ENCODE peak calls at places on chromosomes 7 and 10, in ten cellular contexts. W, M, R, O, X, Q, N, L, D and C are unnamed samples.
A peak's percentile ranks its signal among the peaks of the same experiment; 100 is the strongest.

GRCh38 chr10:343231-344215 is 208.3 kb downstream of the ZMYND11 start:
- DNase-seq in L (no peak), Q (no peak), D (no peak), W (peak; percentile 65), M (no peak), R (no peak), N (no peak), O (no peak), X (no peak), C (no peak)

GRCh38 chr10:80452688-80453391 is 1.3 kb upstream of the TSPAN14 start:
- DNase-seq in D (no peak), O (no peak), W (no peak), Q (no peak), L (no peak), M (no peak), R (no peak), X (no peak), N (peak; percentile 84), C (no peak)

GRCh38 chr10:6580279-6581029 is 378 bp upstream of the PRKCQ start:
- DNase-seq in L (peak; percentile 72), X (peak; percentile 75), O (no peak), R (peak; percentile 10), Q (peak; percentile 22), N (peak; percentile 23), W (peak; percentile 88), D (peak; percentile 87), M (peak; percentile 94), C (peak; percentile 68)

GRCh38 chr7:70303780-70304179 is 705.5 kb downstream of the AUTS2 start:
- DNase-seq in Q (no peak), O (no peak), R (no peak), D (no peak), X (no peak), W (no peak), N (no peak), M (no peak), L (no peak), C (peak; percentile 15)

GRCh38 chr7:33726582-33726981 is 178.8 kb upstream of the BMPER start:
- DNase-seq in N (peak; percentile 34), O (no peak), W (no peak), M (no peak), D (no peak), X (no peak), R (no peak), Q (no peak), L (peak; percentile 40), C (no peak)

GRCh38 chr10:131464789-131465188 is 153.3 kb upstream of the TCERG1L start:
- DNase-seq in X (no peak), D (no peak), W (no peak), L (no peak), O (no peak), M (no peak), Q (no peak), N (no peak), R (no peak), C (no peak)

GRCh38 chr10:21827308-21827707 is 176.2 kb downstream of the DNAJC1 start:
- DNase-seq in O (no peak), L (no peak), W (no peak), X (no peak), D (no peak), Q (no peak), N (no peak), M (no peak), R (no peak), C (no peak)

GRCh38 chr7:110358028-110358427 is 732.9 kb upstream of the LRRN3 start:
- DNase-seq in X (no peak), M (no peak), W (no peak), R (peak; percentile 32), N (peak; percentile 82), L (no peak), D (peak; percentile 50), Q (no peak), O (no peak), C (no peak)

GRCh38 chr7:20409961-20410360 is 79.3 kb downstream of the ITGB8 start:
- DNase-seq in D (no peak), Q (no peak), W (no peak), X (no peak), R (no peak), M (no peak), L (no peak), O (no peak), N (peak; percentile 22), C (no peak)

GRCh38 chr7:20404371-20404770 is 73.7 kb downstream of the ITGB8 start:
- DNase-seq in M (no peak), D (no peak), W (no peak), O (no peak), N (no peak), R (no peak), X (no peak), L (no peak), Q (no peak), C (no peak)

GRCh38 chr7:20408467-20408826 is 77.7 kb downstream of the ITGB8 start:
- DNase-seq in L (peak; percentile 85), Q (no peak), W (no peak), N (peak; percentile 70), M (no peak), X (no peak), O (no peak), R (no peak), D (peak; percentile 63), C (no peak)

GRCh38 chr7:20412023-20412422 is 81.3 kb downstream of the ITGB8 start:
- DNase-seq in O (no peak), L (no peak), X (no peak), M (no peak), D (no peak), R (no peak), N (no peak), Q (no peak), W (no peak), C (no peak)

DNA sequence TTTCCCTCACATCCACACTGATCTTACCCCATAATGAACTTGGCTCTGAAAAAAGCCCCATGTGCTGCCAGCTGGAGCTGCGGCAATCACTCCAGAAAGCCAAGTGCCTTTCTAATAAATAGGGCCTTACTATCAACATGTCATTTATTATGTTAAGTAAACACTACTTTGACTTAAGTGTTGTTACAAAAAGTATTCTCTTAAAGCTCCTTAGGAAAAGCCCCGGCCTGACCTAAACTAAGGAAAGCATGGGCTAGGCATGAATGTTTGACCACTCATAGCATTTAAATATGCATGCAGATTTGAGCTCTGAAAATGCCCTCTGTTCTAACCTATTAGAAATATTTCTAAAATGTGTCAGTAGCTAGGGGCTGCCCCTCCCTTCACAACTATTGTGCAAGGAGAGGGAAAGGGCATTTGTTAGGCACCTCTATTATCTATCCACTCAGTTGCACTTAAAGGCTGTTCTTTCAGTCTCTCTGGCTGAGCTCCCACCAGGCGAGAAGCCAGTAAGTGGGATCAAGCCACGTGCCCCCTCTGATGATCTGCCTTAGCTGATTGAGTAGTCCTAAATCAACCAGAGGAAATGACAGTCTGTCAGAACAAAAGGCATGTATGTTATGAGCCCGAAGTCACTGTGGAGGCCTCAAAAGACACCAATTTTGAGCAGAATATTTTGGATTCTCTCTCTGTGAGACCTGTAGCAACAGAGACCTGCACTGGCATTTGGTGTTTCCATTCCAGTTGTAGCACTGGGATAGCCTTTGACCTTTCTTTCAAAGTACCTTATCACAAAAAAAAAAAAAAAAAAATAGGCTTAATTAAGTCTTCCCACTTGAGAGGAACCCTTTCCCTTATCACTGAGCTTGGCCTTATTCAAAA is 77.1 kb downstream of the ITGB8 start:
- DNase-seq in L (peak; percentile 83), M (no peak), N (peak; percentile 80), R (no peak), Q (no peak), O (peak; percentile 72), D (peak; percentile 76), W (no peak), X (no peak), C (no peak)
- H3K4me3 ChIP-seq in L (no peak overlapping the region), M (no peak overlapping the region), N (no peak overlapping the region), R (no peak overlapping the region), Q (no peak overlapping the region), O (no peak overlapping the region), D (no peak overlapping the region), W (no peak overlapping the region), X (no peak overlapping the region), C (no peak overlapping the region)

GRCh38 chr10:17383801-17384445 is 70.5 kb downstream of the ST8SIA6 start:
- DNase-seq in Q (no peak), X (no peak), N (no peak), O (no peak), R (no peak), M (no peak), W (no peak), D (no peak), L (peak; percentile 68), C (no peak)

GRCh38 chr10:17381502-17382142 is 72.8 kb downstream of the ST8SIA6 start:
- DNase-seq in N (peak; percentile 54), D (no peak), O (no peak), R (no peak), W (no peak), M (no peak), L (peak; percentile 57), X (no peak), Q (no peak), C (no peak)

GRCh38 chr10:17380016-17380415 is 74.4 kb downstream of the ST8SIA6 start:
- DNase-seq in W (no peak), D (no peak), O (no peak), Q (no peak), M (no peak), R (no peak), X (no peak), N (no peak), L (no peak), C (no peak)

GRCh38 chr10:17379151-17379690 is 75.2 kb downstream of the ST8SIA6 start:
- DNase-seq in X (no peak), N (no peak), O (no peak), R (no peak), W (no peak), Q (no peak), M (no peak), L (no peak), D (no peak), C (no peak)

GRCh38 chr10:17380888-17381287 is 73.5 kb downstream of the ST8SIA6 start:
- DNase-seq in Q (no peak), M (no peak), W (no peak), D (no peak), O (no peak), X (no peak), L (peak; percentile 8), N (no peak), R (no peak), C (no peak)
- TF ChIP-seq CTCF in Q (no peak), M (no peak), W (no peak), D (no peak), O (no peak), X (no peak), L (no peak), N (no peak), R (no peak), C (no peak)

GRCh38 chr10:88158506-88159123 is 295.2 kb downstream of the PTEN start:
- DNase-seq in Q (no peak), M (no peak), O (no peak), R (no peak), L (no peak), X (no peak), N (no peak), D (peak; percentile 16), W (no peak), C (no peak)
- H3K4me3 ChIP-seq in Q (no peak overlapping the region), M (no peak overlapping the region), O (no peak overlapping the region), R (no peak overlapping the region), L (no peak overlapping the region), X (no peak overlapping the region), N (no peak overlapping the region), D (no peak overlapping the region), W (no peak overlapping the region), C (no peak overlapping the region)

GRCh38 chr10:88991900-88992237 is 1.3 kb downstream of the FAS start:
- DNase-seq in D (no peak), N (no peak), O (no peak), X (no peak), Q (no peak), W (no peak), R (no peak), M (no peak), L (no peak), C (no peak)

GRCh38 chr10:88994034-88994433 is 3.4 kb downstream of the FAS start:
- DNase-seq in N (peak; percentile 48), M (no peak), O (no peak), R (no peak), Q (no peak), D (peak; percentile 47), X (no peak), L (peak; percentile 46), W (no peak), C (peak; percentile 78)

GRCh38 chr10:88995156-88995876 is 4.7 kb downstream of the FAS start:
- DNase-seq in X (no peak), L (no peak), O (no peak), W (no peak), R (no peak), N (peak; percentile 13), M (no peak), D (no peak), Q (no peak), C (no peak)

GRCh38 chr10:88991161-88991899 is 732 bp downstream of the FAS start:
- DNase-seq in D (peak; percentile 88), N (peak; percentile 83), W (peak; percentile 96), X (no peak), O (peak; percentile 84), R (no peak), M (peak; percentile 74), L (peak; percentile 76), Q (peak; percentile 35), C (peak; percentile 77)

DNA sequence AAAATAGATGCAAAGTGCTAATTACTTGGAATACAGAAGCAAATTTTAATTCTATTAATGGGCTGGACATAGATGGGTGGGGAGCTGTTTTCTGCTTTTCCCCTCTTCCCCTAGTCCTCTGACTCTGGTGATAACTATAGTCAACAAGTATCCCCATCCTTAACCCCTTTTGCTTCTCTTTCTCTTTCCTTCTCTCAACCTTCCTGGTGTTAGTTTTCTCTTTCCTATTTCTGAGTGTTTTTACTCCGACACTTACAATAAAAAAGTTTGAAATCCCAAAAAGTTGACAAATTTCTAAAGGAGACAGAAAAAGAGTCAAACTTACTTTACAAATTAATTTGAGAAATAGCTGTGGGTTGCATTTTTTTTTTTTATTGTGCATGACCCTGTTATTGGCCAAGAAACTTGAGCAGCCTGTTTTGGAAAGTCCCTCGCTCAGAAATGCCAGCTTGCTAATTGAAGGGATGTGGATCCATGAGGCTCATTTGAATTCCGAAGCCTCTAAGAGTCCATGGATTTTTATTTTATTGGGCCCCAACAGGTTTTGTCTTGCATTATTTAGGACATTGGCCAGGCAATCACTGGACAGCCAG is 2.4 kb downstream of the FAS start:
- DNase-seq in Q (no peak), L (peak; percentile 63), W (no peak), X (no peak), O (no peak), M (no peak), R (no peak), D (peak; percentile 65), N (peak; percentile 58), C (peak; percentile 73)
- TF ChIP-seq CTCF in Q (no peak), L (no peak), W (no peak), X (no peak), O (no peak), M (no peak), R (no peak), D (no peak), N (no peak), C (no peak)